ENCODE peak calls at places on chromosome 11, in nine cellular contexts. X is left colon; R is NCI-H345; D is GM23248; I is HTR-8/SVneo; J is stimulated activated CD4-positive, alpha-beta T cell treated with anti-CD3 and anti-CD28 coated beads, Interleukin-12 subunit alpha, Interleukin-12 subunit beta, amount 100 ng/mL, for 48 hours; H is RPMI8226; Q is AG04450; F is activated CD4-positive, alpha-beta T cell treated with anti-CD3 and anti-CD28 coated beads for 36 hours. C is an unnamed sample.

GRCh38 chr11:65915101-65915820 is 3.6 kb downstream of the C11orf68 start:
- DNase-seq in X (no peak), R (no peak), D (peak), I (no peak), J (no peak), H (no peak), Q (no peak), F (no peak), C (peak)

GRCh38 chr11:65780770-65781151 is at the start of gene AP5B1:
- DNase-seq in X (peak), R (peak), D (peak), I (peak), J (peak), H (peak), Q (no peak), F (peak), C (no peak)

GRCh38 chr11:27196040-27196897 is 155.7 kb downstream of the BBOX1 start:
- DNase-seq in X (no peak), R (no peak), D (no peak), I (no peak), J (no peak), H (no peak), Q (no peak), F (no peak), C (peak)

GRCh38 chr11:58726594-58727414 is 4.9 kb downstream of the GLYAT start:
- DNase-seq in X (no peak), R (peak), D (no peak), I (no peak), J (no peak), H (peak), Q (no peak), F (no peak), C (no peak)

GRCh38 chr11:13502492-13502891 is 6.7 kb upstream of the PTH start:
- DNase-seq in X (no peak), R (no peak), D (no peak), I (no peak), J (no peak), H (no peak), Q (no peak), F (no peak), C (no peak)

GRCh38 chr11:46222485-46223251 is 54.8 kb upstream of the CREB3L1 start:
- DNase-seq in X (peak), R (no peak), D (peak), I (no peak), J (no peak), H (no peak), Q (no peak), F (no peak), C (no peak)

GRCh38 chr11:71462726-71463125 is 9.7 kb downstream of the NADSYN1 start:
- DNase-seq in X (no peak), R (no peak), D (no peak), I (no peak), J (no peak), H (no peak), Q (no peak), F (no peak), C (no peak)

GRCh38 chr11:78208257-78209165 is 19.8 kb downstream of the USP35 start:
- DNase-seq in X (no peak), R (no peak), D (peak), I (no peak), J (no peak), H (no peak), Q (no peak), F (no peak), C (no peak)

C was measured in SJCRH30.